ENCODE peak calls at places on chromosomes 11 and 22, in five cellular contexts. X, N, C, I and R are unnamed samples.
A peak's percentile ranks its signal among the peaks of the same experiment; 100 is the strongest.

GRCh38 chr11:67290801-67291200 is 1.7 kb downstream of the ANKRD13D start:
- DNase-seq in X (no peak), N (no peak), C (no peak), I (no peak), R (peak; percentile 58)

GRCh38 chr22:48554893-48555552 is 1272.7 kb downstream of the BRD1 start:
- DNase-seq in X (no peak), N (no peak), C (peak; percentile 39), I (peak; percentile 36), R (no peak)

GRCh38 chr11:87187930-87188329 is 150.2 kb downstream of the TMEM135 start:
- DNase-seq in X (no peak), N (no peak), C (no peak), I (no peak), R (no peak)

GRCh38 chr11:16126361-16126760 is 230.0 kb downstream of the SOX6 start:
- DNase-seq in X (no peak), N (no peak), C (no peak), I (no peak), R (no peak)

GRCh38 chr22:24175160-24175808 is 6.0 kb upstream of the SUSD2 start:
- DNase-seq in X (no peak), N (peak; percentile 72), C (peak; percentile 53), I (peak; percentile 51), R (no peak)

GRCh38 chr11:19393941-19394340 is 153.2 kb upstream of the E2F8 start:
- DNase-seq in X (no peak), N (no peak), C (no peak), I (no peak), R (no peak)

GRCh38 chr11:10116588-10116987 is 177.4 kb downstream of the SBF2 start:
- DNase-seq in X (no peak), N (no peak), C (no peak), I (no peak), R (no peak)

GRCh38 chr11:118735203-118735602 is 55.8 kb upstream of the TREH start:
- DNase-seq in X (no peak), N (no peak), C (no peak), I (no peak), R (no peak)

GRCh38 chr11:86416494-86416893 is 41.8 kb downstream of the CCDC81 start:
- DNase-seq in X (no peak), N (no peak), C (no peak), I (no peak), R (no peak)

GRCh38 chr11:71204294-71204693 is 48.1 kb downstream of the SHANK2 start:
- DNase-seq in X (no peak), N (no peak), C (no peak), I (no peak), R (peak; percentile 59)

GRCh38 chr11:14902650-14903350 is 10.8 kb upstream of the CYP2R1 start:
- DNase-seq in X (no peak), N (no peak), C (no peak), I (no peak), R (no peak)

GRCh38 chr22:36619797-36620390 is 83.7 kb downstream of the CACNG2 start:
- DNase-seq in X (no peak), N (no peak), C (no peak), I (no peak), R (no peak)
- TF ChIP-seq CTCF in X (no peak), N (no peak), C (no peak), I (no peak), R (no peak)

DNA sequence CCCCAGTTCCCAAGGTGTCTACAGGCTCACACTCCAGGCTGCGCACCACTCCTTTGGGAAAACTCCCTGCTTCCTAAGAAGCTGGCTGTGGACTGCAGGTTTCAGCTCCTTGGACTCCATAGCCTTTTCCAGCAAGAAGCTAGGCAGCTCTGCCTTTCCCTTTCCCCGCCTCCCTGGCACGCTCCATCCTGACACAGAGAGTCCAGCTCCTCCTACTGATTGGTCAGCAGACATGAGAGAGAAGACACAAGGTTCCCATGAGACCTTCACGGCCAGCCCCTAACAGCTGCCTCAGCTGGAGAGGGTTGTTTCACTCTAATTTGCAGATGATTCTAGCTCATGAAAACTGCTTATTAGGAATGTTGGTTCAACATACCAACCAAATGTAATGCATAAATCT is 27.6 kb downstream of the TENM4 start:
- DNase-seq in X (no peak), N (no peak), C (no peak), I (no peak), R (no peak)
- TF ChIP-seq CTCF in X (no peak), N (no peak), C (no peak), I (no peak), R (peak; percentile 23)

DNA sequence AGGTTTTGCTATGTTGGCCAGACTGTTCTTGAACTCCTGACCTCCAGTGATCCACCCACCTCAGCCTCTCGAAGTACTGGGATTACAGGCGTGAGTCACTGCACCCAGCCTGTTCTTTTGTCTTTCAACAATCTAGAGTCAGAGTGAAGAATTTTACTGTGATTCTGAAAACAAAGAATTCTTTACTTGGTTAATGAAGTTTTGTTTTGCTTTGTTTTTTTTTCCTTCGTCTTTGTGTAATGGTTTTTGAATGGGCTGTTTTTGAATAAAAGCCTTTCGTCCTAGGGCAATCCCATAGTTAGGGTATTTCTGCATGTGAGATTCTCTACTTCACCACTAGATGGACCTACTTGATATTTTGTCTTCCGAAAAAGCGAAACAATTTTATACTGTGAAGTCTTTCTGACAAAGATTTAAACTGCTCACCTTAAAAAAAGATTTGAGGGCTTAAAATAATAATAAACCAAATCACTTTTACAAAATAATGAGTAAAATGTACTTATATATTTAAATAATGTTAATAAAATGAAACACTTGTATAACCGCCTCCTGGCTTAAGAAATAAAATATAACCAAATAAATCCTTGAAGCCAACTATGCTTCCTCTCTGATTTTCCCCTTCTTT is 43.4 kb upstream of the SC5D start:
- DNase-seq in X (no peak), N (no peak), C (peak; percentile 31), I (no peak), R (no peak)
- TF ChIP-seq CTCF in X (peak; percentile 82), N (peak; percentile 80), C (peak; percentile 56), I (peak; percentile 76), R (peak; percentile 86)

DNA sequence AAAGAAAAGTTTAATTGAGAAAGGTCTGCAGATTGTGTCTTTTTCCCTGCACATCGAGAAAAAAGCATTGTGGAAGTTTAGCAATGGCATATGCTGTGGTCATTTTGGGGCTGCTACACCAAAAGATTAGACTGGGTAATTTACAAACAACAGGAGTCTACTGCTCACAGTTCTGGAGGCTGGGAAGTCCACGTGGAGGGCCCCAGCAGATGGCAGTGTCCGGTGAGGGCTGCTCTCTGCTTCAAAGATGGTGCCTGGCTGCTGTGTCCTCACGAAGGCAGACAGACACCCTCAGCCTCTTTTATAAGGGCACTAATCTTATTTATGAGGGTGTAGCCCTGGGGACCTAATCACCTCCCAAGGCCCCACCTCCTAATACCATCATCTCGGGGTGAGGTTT is 21.1 kb downstream of the PHF21B start:
- DNase-seq in X (no peak), N (no peak), C (no peak), I (no peak), R (no peak)
- TF ChIP-seq CTCF in X (no peak), N (no peak), C (no peak), I (no peak), R (peak; percentile 29)

DNA sequence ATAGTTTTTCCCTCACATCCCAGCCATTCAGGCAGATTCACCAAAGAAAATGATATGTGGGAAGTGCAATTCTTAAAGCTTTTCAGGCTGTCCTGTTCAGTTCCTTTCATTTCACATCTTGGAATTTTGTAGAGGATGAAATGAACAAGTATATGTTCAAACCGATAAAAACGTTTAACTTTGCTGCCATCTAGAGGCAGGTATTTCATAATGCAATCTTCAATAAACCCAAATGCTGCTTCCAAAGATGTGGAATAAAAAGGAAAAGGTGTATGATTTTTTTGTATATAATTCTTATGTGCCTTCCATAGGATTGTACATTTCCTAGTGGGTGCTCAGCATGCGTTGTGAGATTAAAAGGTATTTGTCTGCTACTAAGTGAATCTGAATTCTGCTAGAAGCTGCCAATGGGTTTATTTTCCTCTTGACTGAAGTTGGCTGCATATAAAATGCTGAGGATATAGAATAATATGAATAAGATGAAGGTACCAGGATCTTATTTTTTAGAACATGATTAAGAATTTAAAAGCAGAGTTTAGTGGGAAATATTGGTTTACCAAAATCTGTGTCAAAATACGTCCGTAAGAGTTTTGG is 199.3 kb downstream of the PGR start:
- DNase-seq in X (no peak), N (no peak), C (peak; percentile 25), I (no peak), R (no peak)
- TF ChIP-seq CTCF in X (peak; percentile 84), N (peak; percentile 60), C (peak; percentile 69), I (peak; percentile 76), R (peak; percentile 92)